ENCODE peak calls at places on chromosomes 13 and 19, in four cellular contexts. One of them, this sample, is unnamed. For H3K4me1, the result is how much of the 10 kb centered on the place peaks cover.

GRCh38 chr13:112957295-112957677 is 11.7 kb upstream of the MCF2L start:
- DNase-seq in adrenal gland: no peak
- DNase-seq in right cardiac atrium: no peak
- DNase-seq in foreskin keratinocyte: no peak
- DNase-seq in this sample: no peak

GRCh38 chr13:89763011-89763410 is 1584.5 kb upstream of the MIR17HG start:
- DNase-seq in adrenal gland: no peak
- DNase-seq in right cardiac atrium: no peak
- DNase-seq in foreskin keratinocyte: peak
- DNase-seq in this sample: no peak

GRCh38 chr13:46134961-46135522 is 30.2 kb upstream of the CPB2 start:
- DNase-seq in adrenal gland: peak
- DNase-seq in right cardiac atrium: no peak
- DNase-seq in foreskin keratinocyte: peak
- DNase-seq in this sample: no peak

GRCh38 chr13:37241786-37242185 is 136.3 kb upstream of the CSNK1A1L start:
- DNase-seq in adrenal gland: no peak
- DNase-seq in right cardiac atrium: no peak
- DNase-seq in foreskin keratinocyte: no peak
- DNase-seq in this sample: no peak

GRCh38 chr19:16608290-16608704 is 19.7 kb downstream of the MED26 start:
- DNase-seq in adrenal gland: peak
- DNase-seq in right cardiac atrium: no peak
- DNase-seq in foreskin keratinocyte: peak
- DNase-seq in this sample: peak

GRCh38 chr13:22000191-22000590 is 329.3 kb downstream of the FGF9 start:
- DNase-seq in adrenal gland: no peak
- DNase-seq in right cardiac atrium: no peak
- DNase-seq in foreskin keratinocyte: no peak
- DNase-seq in this sample: no peak

GRCh38 chr19:1651548-1652394 is 644 bp downstream of the TCF3 start:
- DNase-seq in adrenal gland: peak
- DNase-seq in right cardiac atrium: peak
- DNase-seq in foreskin keratinocyte: peak
- DNase-seq in this sample: peak

GRCh38 chr19:33403221-33403972 is 29.9 kb downstream of the CEBPG start:
- DNase-seq in adrenal gland: peak
- DNase-seq in right cardiac atrium: peak
- DNase-seq in foreskin keratinocyte: no peak
- DNase-seq in this sample: peak

GRCh38 chr13:78241278-78241919 is 322.8 kb upstream of the EDNRB start:
- DNase-seq in adrenal gland: peak
- DNase-seq in right cardiac atrium: peak
- DNase-seq in foreskin keratinocyte: peak
- DNase-seq in this sample: no peak

GRCh38 chr13:28586585-28587540 is 72.1 kb upstream of the POMP start:
- DNase-seq in adrenal gland: no peak
- DNase-seq in right cardiac atrium: no peak
- DNase-seq in foreskin keratinocyte: no peak
- DNase-seq in this sample: no peak

GRCh38 chr19:54883228-54883627 is 9.2 kb downstream of the FCAR start:
- DNase-seq in adrenal gland: no peak
- DNase-seq in right cardiac atrium: no peak
- DNase-seq in foreskin keratinocyte: no peak
- DNase-seq in this sample: no peak

GRCh38 chr13:92461402-92461801 is 765.2 kb upstream of the GPC6 start:
- DNase-seq in adrenal gland: no peak
- DNase-seq in right cardiac atrium: no peak
- DNase-seq in foreskin keratinocyte: no peak
- DNase-seq in this sample: no peak

GRCh38 chr19:1651061-1651547 is 1.3 kb downstream of the TCF3 start:
- DNase-seq in adrenal gland: no peak
- DNase-seq in right cardiac atrium: no peak
- DNase-seq in foreskin keratinocyte: peak
- DNase-seq in this sample: no peak

GRCh38 chr19:35347171-35347929 is at the start of gene FFAR1:
- DNase-seq in adrenal gland: peak
- DNase-seq in right cardiac atrium: no peak
- DNase-seq in foreskin keratinocyte: no peak
- DNase-seq in this sample: no peak

GRCh38 chr13:97328222-97328790 is 105.7 kb upstream of the RAP2A start:
- DNase-seq in adrenal gland: peak
- DNase-seq in right cardiac atrium: peak
- DNase-seq in foreskin keratinocyte: peak
- DNase-seq in this sample: peak

GRCh38 chr13:33004454-33004853 is 11.8 kb upstream of the KL start:
- DNase-seq in adrenal gland: peak
- DNase-seq in right cardiac atrium: peak
- DNase-seq in foreskin keratinocyte: no peak
- DNase-seq in this sample: peak

GRCh38 chr13:39414339-39414738 is 188.7 kb downstream of the LHFPL6 start:
- DNase-seq in adrenal gland: no peak
- DNase-seq in right cardiac atrium: no peak
- DNase-seq in foreskin keratinocyte: no peak
- DNase-seq in this sample: no peak

GRCh38 chr19:7682175-7682855 is 1.7 kb downstream of the TRAPPC5 start:
- DNase-seq in adrenal gland: no peak
- DNase-seq in right cardiac atrium: no peak
- DNase-seq in foreskin keratinocyte: no peak
- DNase-seq in this sample: no peak

GRCh38 chr13:28636677-28637317 is 22.1 kb upstream of the POMP start:
- DNase-seq in adrenal gland: peak
- DNase-seq in right cardiac atrium: peak
- DNase-seq in foreskin keratinocyte: peak
- DNase-seq in this sample: no peak

GRCh38 chr19:42348211-42348610 is 22.8 kb downstream of the MEGF8 start:
- DNase-seq in adrenal gland: no peak
- DNase-seq in right cardiac atrium: peak
- DNase-seq in foreskin keratinocyte: no peak
- DNase-seq in this sample: no peak

GRCh38 chr19:36060430-36060829 is 5.7 kb downstream of the WDR62 start:
- DNase-seq in adrenal gland: peak
- DNase-seq in right cardiac atrium: peak
- DNase-seq in foreskin keratinocyte: peak
- DNase-seq in this sample: peak

GRCh38 chr19:33261511-33262192 is 36.0 kb upstream of the SLC7A10 start:
- DNase-seq in adrenal gland: no peak
- DNase-seq in right cardiac atrium: peak
- DNase-seq in foreskin keratinocyte: no peak
- DNase-seq in this sample: no peak

GRCh38 chr13:30477346-30478235 is 11.9 kb upstream of the HMGB1 start:
- DNase-seq in adrenal gland: no peak
- DNase-seq in right cardiac atrium: no peak
- DNase-seq in foreskin keratinocyte: no peak
- DNase-seq in this sample: no peak

GRCh38 chr19:5153601-5154128 is 184.8 kb downstream of the KDM4B start:
- DNase-seq in adrenal gland: no peak
- DNase-seq in right cardiac atrium: no peak
- DNase-seq in foreskin keratinocyte: no peak
- DNase-seq in this sample: no peak

DNA sequence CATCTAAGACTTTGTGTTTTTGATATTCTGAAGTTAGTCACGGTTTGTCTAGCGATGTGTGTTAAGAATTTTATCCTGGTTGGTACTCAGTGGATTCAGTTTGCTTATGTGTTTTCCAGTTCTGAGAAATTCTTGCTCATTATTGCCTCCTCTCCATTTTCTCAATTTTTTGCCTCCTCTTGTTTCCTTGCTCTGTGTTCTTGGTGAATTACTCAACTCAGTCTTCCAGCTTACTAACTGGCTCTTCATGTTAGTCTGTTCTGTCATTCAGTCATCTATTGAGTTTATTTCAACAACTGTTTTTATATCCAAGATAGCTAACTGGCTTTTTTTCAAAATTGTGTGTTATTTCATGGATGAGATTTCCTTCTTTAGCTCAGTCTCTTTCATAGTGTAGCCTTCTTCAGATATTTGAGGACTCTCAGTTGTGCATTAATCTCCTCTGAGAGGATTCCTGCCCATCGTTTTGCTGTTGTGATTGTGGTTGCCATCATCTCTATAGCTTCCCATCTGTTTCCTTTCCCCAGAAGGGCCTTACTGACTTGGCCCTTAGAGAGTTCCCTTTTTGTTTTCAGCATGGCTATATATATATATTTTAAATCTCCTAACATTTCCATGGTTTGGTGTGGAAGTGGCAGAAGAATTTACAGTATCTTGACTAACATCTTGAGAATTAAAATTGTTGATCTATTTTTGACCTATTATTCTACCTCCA is 6.2 kb downstream of the SETDB2 start:
- DNase-seq in adrenal gland: no peak
- DNase-seq in right cardiac atrium: no peak
- DNase-seq in foreskin keratinocyte: no peak
- DNase-seq in this sample: no peak
- H3K4me1 ChIP-seq in adrenal gland: half or more
- H3K4me1 ChIP-seq in right cardiac atrium: under half
- H3K4me1 ChIP-seq in foreskin keratinocyte: under half
- H3K4me1 ChIP-seq in this sample: under half

DNA sequence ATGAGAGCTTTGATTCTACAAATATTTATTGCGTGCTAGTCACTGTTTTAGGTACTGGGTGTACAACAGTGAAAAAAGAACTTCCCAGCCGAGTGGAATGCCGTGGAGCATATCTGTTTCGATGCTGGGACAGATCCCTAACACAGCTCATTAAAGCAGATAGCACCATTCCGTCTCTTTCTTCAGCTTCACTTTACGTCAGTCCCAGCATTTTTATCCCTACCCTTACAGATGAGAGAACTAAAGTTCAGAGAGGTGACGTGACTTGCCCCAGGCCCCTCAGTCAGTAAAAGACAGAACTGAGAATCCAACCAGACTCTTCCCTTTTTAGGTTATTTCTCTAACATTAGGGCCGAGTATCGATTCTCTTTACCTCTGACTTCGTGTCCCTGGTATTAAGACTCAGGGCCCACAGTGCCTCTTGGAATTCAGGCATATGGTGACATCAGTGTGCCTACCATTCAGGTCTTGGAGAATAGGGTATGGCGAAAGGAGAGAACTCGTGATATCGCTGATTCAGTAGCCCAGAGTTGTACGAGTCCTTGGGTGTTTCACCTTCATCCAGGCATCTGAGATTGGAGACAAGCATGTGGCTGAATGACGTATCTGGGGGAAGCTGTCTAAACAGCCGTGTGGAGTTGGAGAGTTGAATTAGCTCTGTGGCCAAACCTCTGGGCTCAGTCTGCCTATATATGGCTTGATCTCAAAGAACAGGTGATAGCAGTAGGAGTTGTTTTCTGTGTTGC is 27.1 kb downstream of the ACTN4 start:
- DNase-seq in adrenal gland: peak
- DNase-seq in right cardiac atrium: no peak
- DNase-seq in foreskin keratinocyte: peak
- DNase-seq in this sample: peak
- H3K4me1 ChIP-seq in adrenal gland: half or more
- H3K4me1 ChIP-seq in right cardiac atrium: half or more
- H3K4me1 ChIP-seq in foreskin keratinocyte: under half
- H3K4me1 ChIP-seq in this sample: half or more

DNA sequence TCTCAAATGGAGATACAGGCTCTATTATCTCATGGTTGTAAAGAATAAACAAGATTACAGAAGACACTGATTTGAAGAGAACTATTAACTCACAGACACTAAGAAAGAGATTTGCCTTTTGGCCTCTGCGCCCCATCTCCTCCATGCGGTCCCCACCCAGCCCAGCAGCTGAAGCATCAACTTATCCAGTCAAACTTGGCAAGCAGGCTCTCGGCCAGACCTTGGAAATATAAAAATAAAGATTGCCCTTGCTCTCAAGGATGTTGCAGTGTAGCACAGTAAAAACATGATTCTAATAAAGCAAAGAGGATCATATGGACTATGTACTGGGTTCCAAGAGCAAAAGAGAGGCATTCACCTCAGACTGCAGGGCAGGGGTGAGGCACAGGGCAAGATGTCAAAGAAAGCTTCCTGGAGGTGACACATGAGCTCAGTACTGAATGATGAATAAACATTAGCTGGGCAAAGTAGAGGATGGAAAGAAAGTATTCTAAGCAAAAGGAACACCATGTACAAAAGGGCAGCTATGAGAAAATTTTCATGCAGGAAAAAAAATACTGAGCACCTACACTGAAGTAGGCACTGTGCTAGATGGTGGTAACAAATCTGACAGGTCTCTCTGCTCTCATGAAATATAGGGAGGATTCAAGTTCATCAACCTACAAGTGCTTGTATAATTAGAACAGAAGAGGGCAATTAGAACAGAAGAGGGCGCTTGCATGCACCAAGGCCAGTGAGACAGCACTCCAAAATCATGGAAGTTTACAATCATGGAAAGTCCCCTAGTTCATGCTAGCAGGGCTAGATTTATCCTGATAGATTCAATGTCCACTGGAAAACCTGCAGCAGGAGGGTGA is 85.0 kb downstream of the SACS start:
- DNase-seq in adrenal gland: no peak
- DNase-seq in right cardiac atrium: no peak
- DNase-seq in foreskin keratinocyte: no peak
- DNase-seq in this sample: no peak
- H3K4me1 ChIP-seq in adrenal gland: under half
- H3K4me1 ChIP-seq in right cardiac atrium: under half
- H3K4me1 ChIP-seq in foreskin keratinocyte: under half
- H3K4me1 ChIP-seq in this sample: under half

DNA sequence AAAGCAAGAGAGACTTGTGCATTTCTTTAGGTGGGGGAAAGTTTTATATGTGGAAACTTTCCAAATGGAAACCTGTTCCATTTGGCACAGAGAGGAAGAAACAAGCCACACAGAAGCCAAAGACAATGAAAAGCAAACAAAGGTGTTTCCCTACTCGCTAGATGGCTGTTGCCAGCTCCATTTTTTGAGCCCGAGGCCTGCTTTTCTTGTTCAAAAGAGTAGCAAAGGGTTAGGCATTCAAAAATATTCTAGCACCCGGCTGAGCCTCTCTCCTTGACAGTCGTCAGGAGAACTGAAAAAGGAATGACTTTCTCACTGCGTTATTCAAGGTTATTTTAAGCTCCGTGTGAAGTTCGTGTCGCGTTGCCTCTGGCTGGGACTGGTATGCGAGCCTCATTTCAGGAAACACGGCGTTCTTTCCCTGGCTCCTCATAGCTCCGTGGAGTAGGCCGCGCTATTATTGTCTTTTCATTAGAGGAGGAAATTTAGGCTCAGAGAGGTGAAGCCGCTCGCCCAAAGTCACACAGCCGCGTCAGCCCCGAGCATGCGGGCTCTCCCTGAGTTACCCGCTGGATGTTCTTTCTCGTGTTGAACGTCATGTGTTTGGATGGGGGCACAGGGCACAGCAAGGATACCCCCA is 7.6 kb downstream of the TRPM4 start:
- DNase-seq in adrenal gland: no peak
- DNase-seq in right cardiac atrium: no peak
- DNase-seq in foreskin keratinocyte: no peak
- DNase-seq in this sample: peak
- H3K4me1 ChIP-seq in adrenal gland: under half
- H3K4me1 ChIP-seq in right cardiac atrium: under half
- H3K4me1 ChIP-seq in foreskin keratinocyte: under half
- H3K4me1 ChIP-seq in this sample: under half

DNA sequence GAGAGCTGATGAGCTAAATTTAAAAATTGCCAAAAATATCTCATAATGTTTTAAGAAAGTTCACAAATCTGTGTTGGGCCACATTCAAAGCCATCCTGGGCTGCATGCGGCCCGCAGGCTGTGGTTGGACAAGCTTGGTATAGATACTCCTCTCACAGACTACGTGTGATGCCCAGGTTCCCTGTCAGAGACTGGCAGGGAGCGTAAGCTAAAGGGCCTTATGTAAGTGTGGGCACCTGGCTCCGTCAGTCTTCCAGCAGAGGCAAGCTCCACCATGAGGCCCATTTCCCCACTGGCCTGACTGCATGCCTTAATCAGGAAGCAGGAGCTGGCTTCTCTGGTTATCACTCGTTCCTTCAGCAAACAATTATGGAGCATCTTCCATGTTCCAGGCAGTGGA is 200.2 kb downstream of the FOXO1 start:
- DNase-seq in adrenal gland: no peak
- DNase-seq in right cardiac atrium: no peak
- DNase-seq in foreskin keratinocyte: no peak
- DNase-seq in this sample: no peak
- H3K4me1 ChIP-seq in adrenal gland: under half
- H3K4me1 ChIP-seq in right cardiac atrium: under half
- H3K4me1 ChIP-seq in foreskin keratinocyte: under half
- H3K4me1 ChIP-seq in this sample: under half